ENCODE peak calls at places on chromosomes 13 and 19, in four cellular contexts. P is H1, R is A549, L is endothelial cell of umbilical vein. K is an unnamed sample.

GRCh38 chr19:15101479-15102082 is 5.6 kb upstream of the SYDE1 start:
- DNase-seq in L (peak; percentile 75), P (no peak), R (peak; percentile 48), K (peak; percentile 66)

GRCh38 chr13:27448308-27448707 is 2.1 kb downstream of the MTIF3 start:
- DNase-seq in R (no peak), L (no peak), P (no peak), K (no peak)

GRCh38 chr19:13953021-13953531 is 767 bp downstream of the DCAF15 start:
- DNase-seq in R (peak; percentile 53), L (peak; percentile 15), P (no peak), K (peak; percentile 31)

GRCh38 chr19:5250127-5250659 is 90.4 kb downstream of the PTPRS start:
- DNase-seq in P (no peak), L (no peak), R (no peak), K (no peak)

GRCh38 chr19:6806488-6806887 is 34.0 kb downstream of the VAV1 start:
- DNase-seq in R (peak; percentile 51), P (no peak), L (no peak), K (peak; percentile 32)

GRCh38 chr13:81713201-81713600 is 1372.3 kb upstream of the SPRY2 start:
- DNase-seq in L (no peak), R (no peak), P (no peak), K (no peak)

GRCh38 chr19:48714759-48715261 is 4.7 kb downstream of the MAMSTR start:
- DNase-seq in R (no peak), P (no peak), L (peak; percentile 22), K (no peak)

GRCh38 chr13:24927810-24928404 is 163.9 kb downstream of the RNF17 start:
- DNase-seq in L (no peak), R (no peak), P (no peak), K (no peak)

GRCh38 chr13:85255978-85256377 is 543.2 kb downstream of the SLITRK6 start:
- DNase-seq in R (no peak), L (no peak), P (no peak), K (no peak)

GRCh38 chr13:30648522-30649012 is 30.8 kb downstream of the USPL1 start:
- DNase-seq in R (no peak), L (no peak), P (no peak), K (no peak)

GRCh38 chr13:77507931-77508776 is 27.4 kb upstream of the SCEL start:
- DNase-seq in P (no peak), R (peak; percentile 38), L (peak; percentile 90), K (no peak)

GRCh38 chr19:37896142-37896541 is 10.3 kb downstream of the WDR87 start:
- DNase-seq in R (no peak), L (no peak), P (no peak), K (no peak)

GRCh38 chr19:47296036-47296435 is 13.6 kb upstream of the C5AR1 start:
- DNase-seq in R (peak; percentile 88), P (peak; percentile 67), L (peak; percentile 55), K (peak; percentile 96)

GRCh38 chr19:57748029-57748428 is 1.4 kb downstream of the ZNF776 start:
- DNase-seq in L (no peak), R (no peak), P (no peak), K (no peak)

GRCh38 chr13:24119593-24120508 is 40.7 kb upstream of the SPATA13 start:
- DNase-seq in P (no peak), R (no peak), L (peak; percentile 14), K (no peak)

GRCh38 chr13:21606781-21607180 is 2.8 kb upstream of the MICU2 start:
- DNase-seq in P (no peak), R (no peak), L (no peak), K (no peak)

GRCh38 chr13:24660023-24660806 is 20.0 kb upstream of the ATP12A start:
- DNase-seq in P (no peak), L (no peak), R (no peak), K (no peak)

GRCh38 chr19:33773704-33774624 is 22.7 kb upstream of the KCTD15 start:
- DNase-seq in P (no peak), L (no peak), R (no peak), K (no peak)

GRCh38 chr19:7292950-7293794 is 1.0 kb downstream of the INSR start:
- DNase-seq in P (no peak), R (no peak), L (no peak), K (peak; percentile 60)

GRCh38 chr13:110470272-110471009 is 91.1 kb downstream of the RAB20 start:
- DNase-seq in L (peak; percentile 23), P (no peak), R (no peak), K (no peak)

GRCh38 chr19:17784201-17785008 is 10.5 kb upstream of the B3GNT3 start:
- DNase-seq in R (peak; percentile 76), L (peak; percentile 55), P (no peak), K (peak; percentile 80)

GRCh38 chr13:84192125-84192524 is 309.9 kb upstream of the SLITRK1 start:
- DNase-seq in P (no peak), L (no peak), R (no peak), K (peak; percentile 3)

DNA sequence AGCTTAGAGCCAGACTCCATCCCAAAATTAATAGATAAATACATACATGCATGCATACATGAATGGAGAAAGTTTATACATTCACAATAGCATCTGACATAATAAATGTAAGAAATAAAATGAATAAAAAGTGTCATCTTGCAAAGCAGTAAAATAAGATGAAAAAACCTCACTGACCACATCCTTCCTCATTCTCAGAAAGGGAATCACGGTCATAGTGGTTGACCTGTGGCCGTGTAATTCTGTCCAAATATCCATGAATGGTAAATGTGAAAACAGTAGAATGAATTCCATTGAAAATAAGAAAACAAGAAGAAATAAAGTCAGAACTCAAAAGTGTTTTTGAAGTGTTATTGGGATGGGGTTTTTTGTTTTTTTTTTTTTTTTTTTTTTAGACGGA is 9.8 kb upstream of the CDC42EP5 start:
- DNase-seq in R (no peak), L (no peak), P (no peak), K (peak; percentile 45)
- TF ChIP-seq MAX in R (no peak), L (no peak), P (no peak), K (no peak)

DNA sequence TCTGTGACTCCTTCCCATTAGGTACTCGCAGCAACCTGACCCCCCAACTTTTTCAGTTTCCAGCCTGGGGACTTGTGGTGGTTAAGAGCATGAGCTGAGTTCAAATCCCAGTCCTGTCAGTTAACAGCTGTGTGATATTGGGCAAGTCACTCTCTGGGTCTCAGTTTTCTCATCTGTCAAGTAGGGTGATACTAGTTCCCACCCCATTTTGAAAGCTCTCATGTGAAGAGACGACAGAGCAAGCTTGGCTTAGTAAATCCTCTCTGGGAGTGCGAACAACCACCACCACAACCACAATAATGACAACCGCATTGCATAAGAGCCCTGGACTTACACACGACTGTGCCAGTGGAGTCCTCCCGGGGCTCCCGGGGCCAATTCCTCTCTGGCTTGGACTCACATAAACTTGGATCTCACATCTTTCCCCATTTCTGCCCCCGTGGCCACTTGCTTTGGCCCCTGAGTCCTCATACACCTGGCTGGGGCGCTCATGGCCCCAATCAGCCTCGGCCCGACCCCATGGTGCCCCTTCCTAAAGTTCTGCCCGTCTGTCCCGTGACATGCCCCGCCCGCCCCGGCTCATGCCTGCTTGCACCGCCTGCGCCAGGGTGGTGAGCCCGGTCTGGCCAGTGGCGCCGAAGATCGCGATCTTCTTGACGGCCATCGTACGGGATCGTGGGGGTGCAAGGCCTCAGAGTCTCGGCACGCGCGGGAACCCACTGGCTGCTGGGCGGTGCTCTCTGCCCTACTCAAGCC is at the start of gene BLVRB:
- DNase-seq in L (no peak), P (no peak), R (peak; percentile 81), K (peak; percentile 90)
- TF ChIP-seq POLR2A in L (no peak), P (no peak), R (peak; percentile 95), K (peak; percentile 44)

GRCh38 chr19:27881213-27881612 is 1331.7 kb downstream of the UQCRFS1 start:
- DNase-seq in L (no peak), P (no peak), R (no peak), K (no peak)

GRCh38 chr19:27889156-27889555 is 1323.8 kb downstream of the UQCRFS1 start:
- DNase-seq in P (no peak), R (no peak), L (no peak), K (no peak)

GRCh38 chr19:27887946-27888345 is 1325.0 kb downstream of the UQCRFS1 start:
- DNase-seq in L (no peak), R (no peak), P (no peak), K (no peak)

GRCh38 chr19:27885361-27885760 is 1327.6 kb downstream of the UQCRFS1 start:
- DNase-seq in R (no peak), P (no peak), L (no peak), K (no peak)

GRCh38 chr19:27884376-27884775 is 1328.6 kb downstream of the UQCRFS1 start:
- DNase-seq in P (no peak), L (no peak), R (no peak), K (no peak)
- TF ChIP-seq CTCF in P (no peak), L (no peak), R (no peak), K (no peak)

DNA sequence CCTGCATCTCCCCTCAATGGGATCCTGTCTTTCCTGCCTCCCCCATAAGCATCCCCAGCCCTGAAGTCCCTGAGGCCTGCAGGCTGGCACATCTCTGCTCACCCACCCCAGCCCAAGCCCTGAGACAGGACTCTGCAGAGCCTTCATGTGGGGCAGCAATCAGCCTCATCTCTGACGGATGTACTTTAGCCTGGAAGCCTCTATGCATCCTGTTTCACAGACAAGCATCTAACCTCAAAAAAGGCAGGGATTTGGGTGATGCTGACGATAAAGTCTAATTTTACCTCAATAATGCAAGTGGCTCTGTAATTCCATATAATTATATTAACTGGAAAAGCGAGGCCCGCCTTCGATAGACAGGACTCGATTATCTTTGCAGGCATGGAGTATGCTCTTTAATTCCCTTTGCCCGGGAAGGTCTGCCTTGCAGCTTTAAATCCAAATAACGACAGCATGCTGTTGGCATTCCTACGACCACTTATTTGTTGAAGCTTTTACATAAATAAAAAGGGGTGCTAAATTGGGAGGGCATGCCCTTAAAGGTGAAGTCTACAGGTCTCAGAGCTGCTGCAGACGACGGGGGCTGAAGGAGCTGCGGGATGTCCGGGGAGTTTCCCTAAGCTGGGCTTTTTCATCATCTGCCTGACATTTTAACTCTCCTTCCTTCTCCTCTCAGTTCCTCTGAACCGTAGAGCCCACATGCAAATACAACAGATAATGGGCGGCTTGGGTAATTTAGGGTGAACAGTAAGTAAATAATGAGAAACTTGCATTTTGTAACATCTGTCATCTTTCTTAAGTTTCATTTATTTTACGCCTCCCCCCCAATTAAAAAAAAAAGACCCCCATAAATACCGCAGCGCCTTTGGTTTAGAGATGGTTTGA is 211.5 kb downstream of the URI1 start:
- DNase-seq in L (no peak), P (no peak), R (no peak), K (no peak)
- TF ChIP-seq MAX in L (no peak), P (no peak), R (no peak), K (no peak)

GRCh38 chr19:2148482-2149135 is 2.8 kb downstream of the AP3D1 start:
- DNase-seq in R (no peak), P (no peak), L (no peak), K (no peak)
- TF ChIP-seq POLR2A in R (no peak), P (no peak), L (no peak), K (no peak)